ENCODE peak calls at places on chromosome 11, in eight cellular contexts. One of them, this sample, is unnamed.

GRCh38 chr11:130166457-130166784 is 6.8 kb downstream of the ST14 start:
- DNase-seq in psoas muscle: no peak
- DNase-seq in HFF-Myc: peak; percentile 74
- DNase-seq in A549: peak; percentile 81
- DNase-seq in IMR-90: peak; percentile 99
- DNase-seq in cardiac fibroblast: peak; percentile 89
- DNase-seq in ovary: no peak
- DNase-seq in GM23338: no peak
- DNase-seq in this sample: peak; percentile 91

GRCh38 chr11:72737341-72737740 is 14.9 kb downstream of the ARAP1 start:
- DNase-seq in psoas muscle: peak; percentile 6
- DNase-seq in HFF-Myc: no peak
- DNase-seq in A549: no peak
- DNase-seq in IMR-90: no peak
- DNase-seq in cardiac fibroblast: no peak
- DNase-seq in ovary: no peak
- DNase-seq in GM23338: no peak
- DNase-seq in this sample: no peak

GRCh38 chr11:131549099-131549498 is 178.7 kb downstream of the NTM start:
- DNase-seq in psoas muscle: no peak
- DNase-seq in HFF-Myc: no peak
- DNase-seq in A549: no peak
- DNase-seq in IMR-90: no peak
- DNase-seq in cardiac fibroblast: no peak
- DNase-seq in ovary: no peak
- DNase-seq in GM23338: no peak
- DNase-seq in this sample: no peak

GRCh38 chr11:42958635-42959034 is 353.2 kb upstream of the API5 start:
- DNase-seq in psoas muscle: no peak
- DNase-seq in HFF-Myc: no peak
- DNase-seq in A549: no peak
- DNase-seq in IMR-90: no peak
- DNase-seq in cardiac fibroblast: no peak
- DNase-seq in ovary: no peak
- DNase-seq in GM23338: no peak
- DNase-seq in this sample: no peak

GRCh38 chr11:114291847-114292680 is 4.1 kb upstream of the NNMT start:
- DNase-seq in psoas muscle: no peak
- DNase-seq in HFF-Myc: no peak
- DNase-seq in A549: peak; percentile 79
- DNase-seq in IMR-90: peak; percentile 85
- DNase-seq in cardiac fibroblast: peak; percentile 84
- DNase-seq in ovary: no peak
- DNase-seq in GM23338: no peak
- DNase-seq in this sample: peak; percentile 81

GRCh38 chr11:9001736-9002135 is 2.1 kb downstream of the NRIP3 start:
- DNase-seq in psoas muscle: no peak
- DNase-seq in HFF-Myc: no peak
- DNase-seq in A549: no peak
- DNase-seq in IMR-90: peak; percentile 95
- DNase-seq in cardiac fibroblast: peak; percentile 55
- DNase-seq in ovary: no peak
- DNase-seq in GM23338: no peak
- DNase-seq in this sample: peak; percentile 35

GRCh38 chr11:26721967-26722366 is at the start of gene SLC5A12:
- DNase-seq in psoas muscle: no peak
- DNase-seq in HFF-Myc: no peak
- DNase-seq in A549: no peak
- DNase-seq in IMR-90: no peak
- DNase-seq in cardiac fibroblast: no peak
- DNase-seq in ovary: no peak
- DNase-seq in GM23338: no peak
- DNase-seq in this sample: no peak

GRCh38 chr11:94922675-94923347 is 50.5 kb downstream of the CWC15 start:
- DNase-seq in psoas muscle: no peak
- DNase-seq in HFF-Myc: no peak
- DNase-seq in A549: no peak
- DNase-seq in IMR-90: no peak
- DNase-seq in cardiac fibroblast: no peak
- DNase-seq in ovary: no peak
- DNase-seq in GM23338: no peak
- DNase-seq in this sample: no peak

GRCh38 chr11:126594921-126595367 is 239.5 kb downstream of the ST3GAL4 start:
- DNase-seq in psoas muscle: no peak
- DNase-seq in HFF-Myc: no peak
- DNase-seq in A549: no peak
- DNase-seq in IMR-90: no peak
- DNase-seq in cardiac fibroblast: no peak
- DNase-seq in ovary: no peak
- DNase-seq in GM23338: no peak
- DNase-seq in this sample: no peak

GRCh38 chr11:105609341-105609781 is 512 bp upstream of the GRIA4 start:
- DNase-seq in psoas muscle: no peak
- DNase-seq in HFF-Myc: no peak
- DNase-seq in A549: no peak
- DNase-seq in IMR-90: peak; percentile 17
- DNase-seq in cardiac fibroblast: peak; percentile 6
- DNase-seq in ovary: no peak
- DNase-seq in GM23338: peak; percentile 77
- DNase-seq in this sample: peak; percentile 7

GRCh38 chr11:107624983-107625779 is 34.2 kb downstream of the ELMOD1 start:
- DNase-seq in psoas muscle: no peak
- DNase-seq in HFF-Myc: no peak
- DNase-seq in A549: no peak
- DNase-seq in IMR-90: no peak
- DNase-seq in cardiac fibroblast: no peak
- DNase-seq in ovary: no peak
- DNase-seq in GM23338: peak; percentile 60
- DNase-seq in this sample: no peak

GRCh38 chr11:116311141-116311540 is 461.6 kb downstream of the BUD13 start:
- DNase-seq in psoas muscle: no peak
- DNase-seq in HFF-Myc: no peak
- DNase-seq in A549: no peak
- DNase-seq in IMR-90: no peak
- DNase-seq in cardiac fibroblast: no peak
- DNase-seq in ovary: no peak
- DNase-seq in GM23338: no peak
- DNase-seq in this sample: no peak

GRCh38 chr11:40129276-40129675 is 1330.2 kb downstream of the LRRC4C start:
- DNase-seq in psoas muscle: no peak
- DNase-seq in HFF-Myc: no peak
- DNase-seq in A549: peak; percentile 9
- DNase-seq in IMR-90: no peak
- DNase-seq in cardiac fibroblast: no peak
- DNase-seq in ovary: no peak
- DNase-seq in GM23338: peak; percentile 58
- DNase-seq in this sample: no peak

GRCh38 chr11:97432926-97433325 is 1043.1 kb downstream of the JRKL start:
- DNase-seq in psoas muscle: no peak
- DNase-seq in HFF-Myc: no peak
- DNase-seq in A549: no peak
- DNase-seq in IMR-90: no peak
- DNase-seq in cardiac fibroblast: no peak
- DNase-seq in ovary: no peak
- DNase-seq in GM23338: no peak
- DNase-seq in this sample: no peak

GRCh38 chr11:78798567-78799170 is 224.0 kb upstream of the NARS2 start:
- DNase-seq in psoas muscle: peak; percentile 85
- DNase-seq in HFF-Myc: no peak
- DNase-seq in A549: peak; percentile 52
- DNase-seq in IMR-90: peak; percentile 81
- DNase-seq in cardiac fibroblast: peak; percentile 79
- DNase-seq in ovary: peak; percentile 56
- DNase-seq in GM23338: peak; percentile 83
- DNase-seq in this sample: peak; percentile 55
- TF ChIP-seq CTCF in psoas muscle: peak; percentile 76
- TF ChIP-seq CTCF in HFF-Myc: peak; percentile 86
- TF ChIP-seq CTCF in A549: peak; percentile 55
- TF ChIP-seq CTCF in IMR-90: peak; percentile 75
- TF ChIP-seq CTCF in cardiac fibroblast: peak; percentile 99
- TF ChIP-seq CTCF in ovary: peak; percentile 40
- TF ChIP-seq CTCF in GM23338: peak; percentile 88
- TF ChIP-seq CTCF in this sample: peak; percentile 91

DNA sequence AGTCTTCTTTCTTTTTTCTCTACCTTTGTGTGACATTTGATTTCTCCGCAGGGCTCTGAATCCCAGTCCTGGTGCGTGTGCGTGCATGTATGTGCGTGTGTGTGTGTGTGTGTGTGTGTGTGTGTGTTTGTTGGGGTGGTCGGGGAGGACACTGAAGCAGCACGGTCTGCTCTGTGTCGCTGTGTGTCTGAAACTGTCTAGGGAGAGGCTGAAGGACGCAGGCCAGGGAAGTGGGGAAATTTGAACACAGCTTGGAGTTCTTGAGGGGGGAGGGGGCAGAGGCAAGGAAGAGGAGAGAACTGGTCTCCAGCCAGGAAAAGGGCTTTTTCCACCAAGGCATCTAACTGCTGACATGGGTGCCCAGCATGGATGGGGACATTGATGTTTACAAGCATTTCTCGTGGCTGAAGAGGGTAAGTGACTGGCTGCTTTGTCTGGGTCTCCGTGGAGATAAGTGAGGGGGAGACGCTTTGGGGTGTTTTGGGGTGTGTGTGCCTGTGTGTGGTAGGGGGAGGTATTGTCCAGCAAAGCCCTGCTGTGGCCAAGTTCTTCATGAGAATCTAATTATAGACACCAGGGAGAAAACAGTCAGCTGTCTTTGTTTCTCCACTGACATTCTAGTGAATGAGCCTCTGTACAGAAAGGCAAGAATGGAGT is 63.6 kb downstream of the PPFIBP2 start:
- DNase-seq in psoas muscle: peak; percentile 72
- DNase-seq in HFF-Myc: no peak
- DNase-seq in A549: no peak
- DNase-seq in IMR-90: no peak
- DNase-seq in cardiac fibroblast: peak; percentile 72
- DNase-seq in ovary: peak; percentile 61
- DNase-seq in GM23338: no peak
- DNase-seq in this sample: no peak
- H3K4me3 ChIP-seq in psoas muscle: peak overlapping the region; percentile 64
- H3K4me3 ChIP-seq in HFF-Myc: peak overlapping the region; percentile 50
- H3K4me3 ChIP-seq in A549: no peak overlapping the region
- H3K4me3 ChIP-seq in IMR-90: peak overlapping the region; percentile 28
- H3K4me3 ChIP-seq in cardiac fibroblast: peak overlapping the region; percentile 14
- H3K4me3 ChIP-seq in ovary: peak overlapping the region; percentile 29
- H3K4me3 ChIP-seq in GM23338: peak overlapping the region; percentile 25
- H3K4me3 ChIP-seq in this sample: peak overlapping the region; percentile 29

GRCh38 chr11:112583246-112583893 is 322.7 kb upstream of the PLET1 start:
- DNase-seq in psoas muscle: no peak
- DNase-seq in HFF-Myc: no peak
- DNase-seq in A549: no peak
- DNase-seq in IMR-90: no peak
- DNase-seq in cardiac fibroblast: no peak
- DNase-seq in ovary: no peak
- DNase-seq in GM23338: no peak
- DNase-seq in this sample: no peak

GRCh38 chr11:112581747-112582146 is 321.1 kb upstream of the PLET1 start:
- DNase-seq in psoas muscle: no peak
- DNase-seq in HFF-Myc: no peak
- DNase-seq in A549: no peak
- DNase-seq in IMR-90: no peak
- DNase-seq in cardiac fibroblast: no peak
- DNase-seq in ovary: no peak
- DNase-seq in GM23338: no peak
- DNase-seq in this sample: no peak

GRCh38 chr11:112580864-112581263 is 320.2 kb upstream of the PLET1 start:
- DNase-seq in psoas muscle: no peak
- DNase-seq in HFF-Myc: no peak
- DNase-seq in A549: no peak
- DNase-seq in IMR-90: no peak
- DNase-seq in cardiac fibroblast: no peak
- DNase-seq in ovary: no peak
- DNase-seq in GM23338: no peak
- DNase-seq in this sample: no peak

GRCh38 chr11:112582366-112582765 is 321.7 kb upstream of the PLET1 start:
- DNase-seq in psoas muscle: no peak
- DNase-seq in HFF-Myc: no peak
- DNase-seq in A549: no peak
- DNase-seq in IMR-90: no peak
- DNase-seq in cardiac fibroblast: no peak
- DNase-seq in ovary: no peak
- DNase-seq in GM23338: no peak
- DNase-seq in this sample: no peak

DNA sequence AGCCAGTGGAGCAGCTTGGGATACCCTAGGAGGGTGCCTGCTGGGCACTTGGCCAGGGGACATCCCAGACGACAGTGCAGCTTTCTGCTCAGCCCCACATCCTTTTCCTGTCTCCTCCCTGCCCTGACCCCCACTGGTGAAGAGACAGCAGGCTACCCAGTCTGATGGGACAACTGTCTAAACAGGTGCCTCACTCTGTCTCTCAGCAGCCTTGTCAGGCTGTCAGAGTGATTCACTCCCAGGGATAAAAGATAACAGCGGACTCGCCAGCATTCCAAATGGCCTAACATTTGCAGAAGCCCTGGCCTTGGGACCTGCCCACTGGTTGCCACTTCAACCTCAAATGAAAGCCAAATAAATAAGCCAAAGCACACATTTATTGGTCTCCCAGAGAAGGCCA is 318.6 kb upstream of the PLET1 start:
- DNase-seq in psoas muscle: no peak
- DNase-seq in HFF-Myc: no peak
- DNase-seq in A549: no peak
- DNase-seq in IMR-90: no peak
- DNase-seq in cardiac fibroblast: no peak
- DNase-seq in ovary: no peak
- DNase-seq in GM23338: no peak
- DNase-seq in this sample: no peak
- TF ChIP-seq CTCF in psoas muscle: no peak
- TF ChIP-seq CTCF in HFF-Myc: no peak
- TF ChIP-seq CTCF in A549: no peak
- TF ChIP-seq CTCF in IMR-90: no peak
- TF ChIP-seq CTCF in cardiac fibroblast: no peak
- TF ChIP-seq CTCF in ovary: no peak
- TF ChIP-seq CTCF in GM23338: no peak
- TF ChIP-seq CTCF in this sample: no peak

DNA sequence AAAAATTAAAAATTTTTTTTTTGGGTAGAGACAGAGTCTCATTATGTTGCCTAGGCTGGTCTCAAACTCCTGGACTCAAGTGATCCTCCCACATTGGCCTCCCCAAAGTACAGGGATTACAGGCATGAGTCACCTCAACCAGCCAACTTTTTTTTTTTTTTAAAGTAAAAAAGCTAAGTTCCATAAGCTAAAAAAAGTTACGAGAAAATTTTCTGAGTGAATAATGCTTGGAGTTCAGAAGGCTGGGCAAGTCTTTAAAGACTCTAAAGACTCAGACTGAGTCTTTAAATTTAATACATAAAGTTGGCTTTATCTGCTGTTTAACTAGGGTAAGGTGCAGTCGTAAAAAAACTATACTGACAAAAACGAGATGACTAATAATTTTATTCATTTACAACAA is 5.6 kb downstream of the DDX6 start:
- DNase-seq in psoas muscle: no peak
- DNase-seq in HFF-Myc: no peak
- DNase-seq in A549: no peak
- DNase-seq in IMR-90: peak; percentile 52
- DNase-seq in cardiac fibroblast: peak; percentile 42
- DNase-seq in ovary: no peak
- DNase-seq in GM23338: no peak
- DNase-seq in this sample: peak; percentile 57
- H3K4me3 ChIP-seq in psoas muscle: peak overlapping the region; percentile 15
- H3K4me3 ChIP-seq in HFF-Myc: no peak overlapping the region
- H3K4me3 ChIP-seq in A549: no peak overlapping the region
- H3K4me3 ChIP-seq in IMR-90: no peak overlapping the region
- H3K4me3 ChIP-seq in cardiac fibroblast: no peak overlapping the region
- H3K4me3 ChIP-seq in ovary: no peak overlapping the region
- H3K4me3 ChIP-seq in GM23338: no peak overlapping the region
- H3K4me3 ChIP-seq in this sample: no peak overlapping the region